ENCODE peak calls at places on chromosomes 12 and 14, in five cellular contexts. Z is gastrocnemius medialis; U is fibroblast of gingiva; M is central memory CD4-positive, alpha-beta T cell; Y is NCI-H146. K is an unnamed sample.

GRCh38 chr12:70831538-70831937 is 89.0 kb downstream of the PTPRR start:
- DNase-seq in Y (no peak), U (no peak), M (no peak), Z (no peak), K (no peak)

GRCh38 chr12:42364692-42365091 is 38.7 kb downstream of the PPHLN1 start:
- DNase-seq in U (no peak), Y (no peak), Z (no peak), M (no peak), K (no peak)

GRCh38 chr12:111429760-111430417 is 24.2 kb downstream of the SH2B3 start:
- DNase-seq in Z (no peak), Y (no peak), M (peak; percentile 82), U (no peak), K (no peak)

GRCh38 chr12:116416161-116416560 is 138.7 kb upstream of the MED13L start:
- DNase-seq in M (no peak), Z (no peak), U (no peak), Y (no peak), K (no peak)

GRCh38 chr12:108839011-108839889 is 18.1 kb downstream of the SSH1 start:
- DNase-seq in Z (no peak), Y (no peak), U (peak; percentile 97), M (no peak), K (peak; percentile 32)

GRCh38 chr14:89493877-89494634 is 77.0 kb upstream of the FOXN3 start:
- DNase-seq in U (no peak), Y (peak; percentile 50), Z (no peak), M (no peak), K (no peak)

GRCh38 chr14:73795466-73795865 is 56.2 kb upstream of the PTGR2 start:
- DNase-seq in Y (no peak), Z (no peak), U (no peak), M (no peak), K (no peak)

GRCh38 chr14:66944872-66945271 is 244.4 kb upstream of the GARIN2 start:
- DNase-seq in Y (no peak), M (no peak), U (peak; percentile 40), Z (no peak), K (no peak)

GRCh38 chr14:23058654-23059504 is 1.6 kb upstream of the CDH24 start:
- DNase-seq in Z (no peak), U (no peak), M (no peak), Y (no peak), K (no peak)

GRCh38 chr12:128784030-128784770 is 39.6 kb downstream of the SLC15A4 start:
- DNase-seq in Z (no peak), Y (no peak), U (no peak), M (no peak), K (no peak)

GRCh38 chr12:62700091-62700490 is 233.5 kb downstream of the MON2 start:
- DNase-seq in Z (no peak), Y (no peak), M (no peak), U (no peak), K (no peak)

GRCh38 chr14:92122351-92122677 is 545 bp downstream of the CPSF2 start:
- DNase-seq in M (no peak), U (peak; percentile 9), Z (no peak), Y (peak; percentile 26), K (no peak)

GRCh38 chr14:35963209-35963608 is 137.1 kb downstream of the BRMS1L start:
- DNase-seq in Y (peak; percentile 10), U (no peak), M (no peak), Z (no peak), K (no peak)

GRCh38 chr12:2198088-2198501 is 145.3 kb downstream of the CACNA1C start:
- DNase-seq in Y (no peak), M (no peak), U (peak; percentile 34), Z (no peak), K (no peak)

GRCh38 chr14:92460916-92461579 is 52.5 kb upstream of the RIN3 start:
- DNase-seq in M (no peak), Y (no peak), U (peak; percentile 58), Z (no peak), K (no peak)

K was measured in tibial nerve.